ENCODE peak calls at places on chromosome 4, in five cellular contexts. One of them, this sample, is unnamed. For H3K4me1, the result is how much of the 10 kb centered on the place peaks cover.

GRCh38 chr4:71460368-71460767 is 121.5 kb downstream of the SLC4A4 start:
- DNase-seq in body of pancreas: no peak
- DNase-seq in IMR-90: no peak
- DNase-seq in thyroid gland: no peak
- DNase-seq in tibial nerve: no peak
- DNase-seq in this sample: no peak

GRCh38 chr4:182418054-182418734 is 175.0 kb downstream of the TENM3 start:
- DNase-seq in tibial nerve: no peak
- DNase-seq in IMR-90: no peak
- DNase-seq in body of pancreas: no peak
- DNase-seq in thyroid gland: no peak
- DNase-seq in this sample: no peak

GRCh38 chr4:118682928-118683327 is 2.3 kb upstream of the METTL14 start:
- DNase-seq in IMR-90: peak
- DNase-seq in body of pancreas: no peak
- DNase-seq in thyroid gland: no peak
- DNase-seq in tibial nerve: no peak
- DNase-seq in this sample: no peak

GRCh38 chr4:119010909-119011606 is 122.4 kb downstream of the SYNPO2 start:
- DNase-seq in IMR-90: no peak
- DNase-seq in thyroid gland: no peak
- DNase-seq in body of pancreas: no peak
- DNase-seq in tibial nerve: no peak
- DNase-seq in this sample: peak

GRCh38 chr4:26020083-26020668 is 106.2 kb downstream of the SMIM20 start:
- DNase-seq in tibial nerve: no peak
- DNase-seq in thyroid gland: no peak
- DNase-seq in IMR-90: peak
- DNase-seq in body of pancreas: no peak
- DNase-seq in this sample: no peak

GRCh38 chr4:80295841-80296240 is 29.4 kb downstream of the FGF5 start:
- DNase-seq in body of pancreas: no peak
- DNase-seq in IMR-90: peak
- DNase-seq in thyroid gland: no peak
- DNase-seq in tibial nerve: no peak
- DNase-seq in this sample: no peak

GRCh38 chr4:13815231-13815630 is 187.7 kb upstream of the BOD1L1 start:
- DNase-seq in IMR-90: no peak
- DNase-seq in thyroid gland: no peak
- DNase-seq in body of pancreas: no peak
- DNase-seq in tibial nerve: no peak
- DNase-seq in this sample: no peak

GRCh38 chr4:68864438-68865177 is 48.8 kb downstream of the UGT2B10 start:
- DNase-seq in IMR-90: no peak
- DNase-seq in thyroid gland: no peak
- DNase-seq in body of pancreas: peak
- DNase-seq in tibial nerve: no peak
- DNase-seq in this sample: no peak

GRCh38 chr4:7894098-7894676 is 45.5 kb downstream of the AFAP1 start:
- DNase-seq in IMR-90: no peak
- DNase-seq in body of pancreas: no peak
- DNase-seq in thyroid gland: no peak
- DNase-seq in tibial nerve: no peak
- DNase-seq in this sample: no peak

GRCh38 chr4:169098054-169098896 is 88.2 kb upstream of the CBR4 start:
- DNase-seq in tibial nerve: no peak
- DNase-seq in body of pancreas: no peak
- DNase-seq in IMR-90: peak
- DNase-seq in thyroid gland: peak
- DNase-seq in this sample: no peak

GRCh38 chr4:78149737-78150136 is 92.6 kb downstream of the FRAS1 start:
- DNase-seq in tibial nerve: no peak
- DNase-seq in body of pancreas: no peak
- DNase-seq in IMR-90: no peak
- DNase-seq in thyroid gland: peak
- DNase-seq in this sample: no peak

GRCh38 chr4:163613375-163613774 is 118.9 kb downstream of the TMA16 start:
- DNase-seq in thyroid gland: no peak
- DNase-seq in IMR-90: no peak
- DNase-seq in body of pancreas: no peak
- DNase-seq in tibial nerve: no peak
- DNase-seq in this sample: no peak

GRCh38 chr4:159655547-159655946 is 552.7 kb downstream of the RAPGEF2 start:
- DNase-seq in IMR-90: no peak
- DNase-seq in tibial nerve: no peak
- DNase-seq in thyroid gland: no peak
- DNase-seq in body of pancreas: no peak
- DNase-seq in this sample: no peak

GRCh38 chr4:54659213-54660144 is 1.7 kb downstream of the KIT start:
- DNase-seq in IMR-90: peak
- DNase-seq in thyroid gland: peak
- DNase-seq in body of pancreas: peak
- DNase-seq in tibial nerve: no peak
- DNase-seq in this sample: no peak

GRCh38 chr4:48339642-48340041 is 1.7 kb upstream of the SLAIN2 start:
- DNase-seq in thyroid gland: no peak
- DNase-seq in IMR-90: no peak
- DNase-seq in tibial nerve: no peak
- DNase-seq in body of pancreas: no peak
- DNase-seq in this sample: no peak

GRCh38 chr4:48340276-48340904 is 939 bp upstream of the SLAIN2 start:
- DNase-seq in body of pancreas: peak
- DNase-seq in IMR-90: peak
- DNase-seq in thyroid gland: peak
- DNase-seq in tibial nerve: no peak
- DNase-seq in this sample: peak

GRCh38 chr4:48341776-48342558 is 638 bp downstream of the SLAIN2 start:
- DNase-seq in body of pancreas: peak
- DNase-seq in tibial nerve: no peak
- DNase-seq in thyroid gland: peak
- DNase-seq in IMR-90: peak
- DNase-seq in this sample: peak

GRCh38 chr4:48342559-48342878 is 1.2 kb downstream of the SLAIN2 start:
- DNase-seq in thyroid gland: no peak
- DNase-seq in tibial nerve: no peak
- DNase-seq in IMR-90: no peak
- DNase-seq in body of pancreas: no peak
- DNase-seq in this sample: no peak

GRCh38 chr4:48340905-48341775 is at the start of gene SLAIN2:
- DNase-seq in body of pancreas: peak
- DNase-seq in tibial nerve: peak
- DNase-seq in thyroid gland: peak
- DNase-seq in IMR-90: peak
- DNase-seq in this sample: peak
- TF ChIP-seq POLR2A in body of pancreas: peak
- TF ChIP-seq POLR2A in tibial nerve: peak
- TF ChIP-seq POLR2A in thyroid gland: peak
- TF ChIP-seq POLR2A in IMR-90: peak
- TF ChIP-seq POLR2A in this sample: peak

DNA sequence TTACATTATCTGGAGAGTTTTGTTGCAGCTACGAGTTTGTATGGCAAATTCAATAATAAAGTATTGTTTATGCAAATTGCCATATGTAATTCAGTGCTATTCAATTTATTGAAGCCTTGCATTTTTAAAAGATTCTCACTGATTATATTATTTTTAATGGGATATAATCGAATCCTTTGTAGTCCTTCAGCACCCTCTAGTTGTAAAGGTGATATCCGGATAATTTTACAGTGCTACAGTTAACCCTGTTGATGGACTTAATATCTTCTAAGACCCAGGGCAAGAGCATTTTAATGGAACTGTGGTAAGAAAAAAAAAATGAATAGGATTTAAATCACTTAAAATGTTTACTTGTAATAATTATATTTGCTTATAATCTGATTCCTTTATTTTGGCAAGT is 48.5 kb upstream of the GRIA2 start:
- DNase-seq in IMR-90: peak
- DNase-seq in thyroid gland: no peak
- DNase-seq in tibial nerve: no peak
- DNase-seq in body of pancreas: no peak
- DNase-seq in this sample: no peak
- TF ChIP-seq CTCF in IMR-90: peak
- TF ChIP-seq CTCF in thyroid gland: no peak
- TF ChIP-seq CTCF in tibial nerve: no peak
- TF ChIP-seq CTCF in body of pancreas: peak
- TF ChIP-seq CTCF in this sample: no peak

GRCh38 chr4:67546971-67547370 is 1.7 kb upstream of the CENPC start:
- DNase-seq in body of pancreas: no peak
- DNase-seq in tibial nerve: no peak
- DNase-seq in IMR-90: no peak
- DNase-seq in thyroid gland: no peak
- DNase-seq in this sample: no peak
- H3K4me1 ChIP-seq in body of pancreas: under half
- H3K4me1 ChIP-seq in tibial nerve: under half
- H3K4me1 ChIP-seq in IMR-90: under half
- H3K4me1 ChIP-seq in thyroid gland: under half
- H3K4me1 ChIP-seq in this sample: under half

DNA sequence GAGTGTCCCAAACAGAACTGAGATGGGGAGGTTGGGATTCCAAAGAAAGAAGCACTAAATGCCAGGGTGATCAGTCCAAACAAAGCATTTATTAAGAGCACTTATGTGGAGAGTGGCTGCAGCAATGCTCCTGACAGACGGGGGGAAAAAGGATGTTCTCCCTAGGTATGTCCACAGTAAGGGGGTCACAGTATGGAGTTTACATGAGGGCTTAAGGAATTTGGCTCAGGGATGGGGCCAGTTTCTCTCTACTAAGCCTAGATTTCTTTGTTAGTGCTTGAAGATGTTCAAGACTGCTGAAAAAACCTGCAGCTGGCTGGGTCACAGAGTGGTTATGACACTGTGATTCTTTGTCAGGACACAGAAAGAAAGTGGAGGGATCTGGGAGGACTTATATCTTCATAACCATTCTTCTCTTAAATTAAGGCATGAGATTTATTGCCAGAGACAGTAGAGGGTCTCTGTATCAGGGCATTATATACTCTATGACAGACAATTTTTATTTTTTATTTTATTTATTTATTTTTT is 1468.0 kb downstream of the C4orf33 start:
- DNase-seq in thyroid gland: no peak
- DNase-seq in body of pancreas: no peak
- DNase-seq in IMR-90: no peak
- DNase-seq in tibial nerve: no peak
- DNase-seq in this sample: no peak
- TF ChIP-seq POLR2A in thyroid gland: no peak
- TF ChIP-seq POLR2A in body of pancreas: no peak
- TF ChIP-seq POLR2A in IMR-90: no peak
- TF ChIP-seq POLR2A in tibial nerve: no peak
- TF ChIP-seq POLR2A in this sample: no peak

GRCh38 chr4:4839471-4839810 is 20.0 kb upstream of the MSX1 start:
- DNase-seq in IMR-90: no peak
- DNase-seq in thyroid gland: no peak
- DNase-seq in body of pancreas: no peak
- DNase-seq in tibial nerve: no peak
- DNase-seq in this sample: no peak

GRCh38 chr4:4837316-4837715 is 22.1 kb upstream of the MSX1 start:
- DNase-seq in thyroid gland: no peak
- DNase-seq in tibial nerve: no peak
- DNase-seq in IMR-90: no peak
- DNase-seq in body of pancreas: no peak
- DNase-seq in this sample: no peak

GRCh38 chr4:4838602-4839470 is 20.6 kb upstream of the MSX1 start:
- DNase-seq in thyroid gland: no peak
- DNase-seq in tibial nerve: no peak
- DNase-seq in body of pancreas: no peak
- DNase-seq in IMR-90: no peak
- DNase-seq in this sample: no peak

GRCh38 chr4:4837921-4838601 is 21.4 kb upstream of the MSX1 start:
- DNase-seq in IMR-90: peak
- DNase-seq in body of pancreas: no peak
- DNase-seq in thyroid gland: no peak
- DNase-seq in tibial nerve: no peak
- DNase-seq in this sample: no peak

DNA sequence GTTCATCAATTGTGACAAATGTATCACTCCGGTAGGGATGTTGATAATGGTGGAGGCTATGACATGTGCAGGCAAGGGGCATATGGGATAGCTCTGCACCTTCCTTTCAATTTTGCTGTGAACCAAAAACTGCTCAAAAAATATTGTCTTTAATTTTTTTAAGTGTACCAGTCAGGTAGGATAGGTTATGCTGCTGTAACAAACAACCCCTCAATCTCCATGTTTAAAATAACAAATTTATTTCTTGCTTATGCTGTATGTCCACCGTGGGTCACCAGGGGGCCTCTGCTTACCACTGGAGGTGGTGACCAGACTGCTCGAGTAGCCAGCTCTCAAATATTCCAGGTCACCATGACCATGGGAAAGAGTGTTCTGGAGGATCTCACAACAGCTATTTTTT is 23.4 kb upstream of the MSX1 start:
- DNase-seq in body of pancreas: no peak
- DNase-seq in tibial nerve: no peak
- DNase-seq in IMR-90: no peak
- DNase-seq in thyroid gland: no peak
- DNase-seq in this sample: no peak
- TF ChIP-seq CTCF in body of pancreas: no peak
- TF ChIP-seq CTCF in tibial nerve: no peak
- TF ChIP-seq CTCF in IMR-90: peak
- TF ChIP-seq CTCF in thyroid gland: no peak
- TF ChIP-seq CTCF in this sample: no peak

GRCh38 chr4:76704133-76704881 is 193.6 kb downstream of the SOWAHB start:
- DNase-seq in tibial nerve: no peak
- DNase-seq in thyroid gland: no peak
- DNase-seq in body of pancreas: peak
- DNase-seq in IMR-90: peak
- DNase-seq in this sample: no peak

GRCh38 chr4:76709454-76709853 is 188.5 kb downstream of the SOWAHB start:
- DNase-seq in thyroid gland: peak
- DNase-seq in IMR-90: peak
- DNase-seq in tibial nerve: no peak
- DNase-seq in body of pancreas: no peak
- DNase-seq in this sample: no peak

GRCh38 chr4:76708986-76709385 is 189.0 kb downstream of the SOWAHB start:
- DNase-seq in body of pancreas: no peak
- DNase-seq in IMR-90: no peak
- DNase-seq in thyroid gland: no peak
- DNase-seq in tibial nerve: no peak
- DNase-seq in this sample: no peak

GRCh38 chr4:76705497-76705896 is 192.4 kb downstream of the SOWAHB start:
- DNase-seq in thyroid gland: no peak
- DNase-seq in tibial nerve: no peak
- DNase-seq in body of pancreas: no peak
- DNase-seq in IMR-90: peak
- DNase-seq in this sample: no peak

GRCh38 chr4:76706581-76706980 is 191.4 kb downstream of the SOWAHB start:
- DNase-seq in tibial nerve: no peak
- DNase-seq in IMR-90: no peak
- DNase-seq in body of pancreas: no peak
- DNase-seq in thyroid gland: no peak
- DNase-seq in this sample: no peak
- H3K4me1 ChIP-seq in tibial nerve: under half
- H3K4me1 ChIP-seq in IMR-90: under half
- H3K4me1 ChIP-seq in body of pancreas: under half
- H3K4me1 ChIP-seq in thyroid gland: under half
- H3K4me1 ChIP-seq in this sample: under half

GRCh38 chr4:153622778-153623240 is 61.3 kb upstream of the TLR2 start:
- DNase-seq in IMR-90: no peak
- DNase-seq in tibial nerve: no peak
- DNase-seq in body of pancreas: no peak
- DNase-seq in thyroid gland: no peak
- DNase-seq in this sample: no peak
- TF ChIP-seq POLR2A in IMR-90: no peak
- TF ChIP-seq POLR2A in tibial nerve: no peak
- TF ChIP-seq POLR2A in body of pancreas: no peak
- TF ChIP-seq POLR2A in thyroid gland: no peak
- TF ChIP-seq POLR2A in this sample: no peak

GRCh38 chr4:1015179-1015578 is 3.8 kb downstream of the FGFRL1 start:
- DNase-seq in thyroid gland: no peak
- DNase-seq in IMR-90: no peak
- DNase-seq in body of pancreas: no peak
- DNase-seq in tibial nerve: no peak
- DNase-seq in this sample: no peak
- TF ChIP-seq CTCF in thyroid gland: no peak
- TF ChIP-seq CTCF in IMR-90: no peak
- TF ChIP-seq CTCF in body of pancreas: no peak
- TF ChIP-seq CTCF in tibial nerve: no peak
- TF ChIP-seq CTCF in this sample: no peak